ENCODE peak calls at places on chromosomes 7 and 10, in ten cellular contexts. One of them, this sample, is unnamed.

GRCh38 chr7:127317447-127317961 is 64.8 kb upstream of the GRM8 start:
- DNase-seq in prostate gland: no peak
- DNase-seq in tibial artery: no peak
- DNase-seq in tibial nerve: no peak
- DNase-seq in osteoblast: no peak
- DNase-seq in PC-3: no peak
- DNase-seq in H9: no peak
- DNase-seq in neuronal stem cell: no peak
- DNase-seq in mesendoderm: no peak
- DNase-seq in substantia nigra: no peak
- DNase-seq in this sample: no peak

GRCh38 chr7:147062897-147063296 is 946.3 kb downstream of the CNTNAP2 start:
- DNase-seq in prostate gland: no peak
- DNase-seq in tibial artery: no peak
- DNase-seq in tibial nerve: no peak
- DNase-seq in osteoblast: no peak
- DNase-seq in PC-3: no peak
- DNase-seq in H9: no peak
- DNase-seq in neuronal stem cell: no peak
- DNase-seq in mesendoderm: no peak
- DNase-seq in substantia nigra: no peak
- DNase-seq in this sample: no peak

GRCh38 chr10:14995964-14996565 is 36.9 kb downstream of the MEIG1 start:
- DNase-seq in prostate gland: no peak
- DNase-seq in tibial artery: no peak
- DNase-seq in tibial nerve: no peak
- DNase-seq in osteoblast: no peak
- DNase-seq in PC-3: no peak
- DNase-seq in H9: no peak
- DNase-seq in neuronal stem cell: no peak
- DNase-seq in mesendoderm: no peak
- DNase-seq in substantia nigra: no peak
- DNase-seq in this sample: no peak

GRCh38 chr7:91046322-91047088 is 217.7 kb upstream of the FZD1 start:
- DNase-seq in prostate gland: no peak
- DNase-seq in tibial artery: no peak
- DNase-seq in tibial nerve: no peak
- DNase-seq in osteoblast: no peak
- DNase-seq in PC-3: peak
- DNase-seq in H9: no peak
- DNase-seq in neuronal stem cell: no peak
- DNase-seq in mesendoderm: no peak
- DNase-seq in substantia nigra: no peak
- DNase-seq in this sample: no peak

GRCh38 chr7:94179466-94179865 is 175.3 kb upstream of the BET1 start:
- DNase-seq in prostate gland: no peak
- DNase-seq in tibial artery: no peak
- DNase-seq in tibial nerve: no peak
- DNase-seq in osteoblast: no peak
- DNase-seq in PC-3: no peak
- DNase-seq in H9: no peak
- DNase-seq in neuronal stem cell: no peak
- DNase-seq in mesendoderm: no peak
- DNase-seq in substantia nigra: no peak
- DNase-seq in this sample: no peak

GRCh38 chr10:94429049-94429707 is 26.8 kb downstream of the TBC1D12 start:
- DNase-seq in prostate gland: no peak
- DNase-seq in tibial artery: no peak
- DNase-seq in tibial nerve: no peak
- DNase-seq in osteoblast: no peak
- DNase-seq in PC-3: no peak
- DNase-seq in H9: no peak
- DNase-seq in neuronal stem cell: no peak
- DNase-seq in mesendoderm: no peak
- DNase-seq in substantia nigra: no peak
- DNase-seq in this sample: no peak

GRCh38 chr7:107857541-107857912 is 33.5 kb upstream of the DLD start:
- DNase-seq in prostate gland: no peak
- DNase-seq in tibial artery: no peak
- DNase-seq in tibial nerve: no peak
- DNase-seq in osteoblast: no peak
- DNase-seq in PC-3: peak
- DNase-seq in H9: no peak
- DNase-seq in neuronal stem cell: no peak
- DNase-seq in mesendoderm: no peak
- DNase-seq in substantia nigra: no peak
- DNase-seq in this sample: no peak

GRCh38 chr7:22586101-22586805 is 86.3 kb upstream of the STEAP1B start:
- DNase-seq in prostate gland: no peak
- DNase-seq in tibial artery: no peak
- DNase-seq in tibial nerve: no peak
- DNase-seq in osteoblast: no peak
- DNase-seq in PC-3: peak
- DNase-seq in H9: no peak
- DNase-seq in neuronal stem cell: no peak
- DNase-seq in mesendoderm: no peak
- DNase-seq in substantia nigra: no peak
- DNase-seq in this sample: no peak

GRCh38 chr10:46094931-46095755 is 49.1 kb upstream of the MSMB start:
- DNase-seq in prostate gland: no peak
- DNase-seq in tibial artery: no peak
- DNase-seq in tibial nerve: no peak
- DNase-seq in osteoblast: no peak
- DNase-seq in PC-3: no peak
- DNase-seq in H9: no peak
- DNase-seq in neuronal stem cell: no peak
- DNase-seq in mesendoderm: peak
- DNase-seq in substantia nigra: no peak
- DNase-seq in this sample: no peak

GRCh38 chr10:14889318-14889717 is 10.7 kb downstream of the SUV39H2 start:
- DNase-seq in prostate gland: no peak
- DNase-seq in tibial artery: no peak
- DNase-seq in tibial nerve: no peak
- DNase-seq in osteoblast: no peak
- DNase-seq in PC-3: peak
- DNase-seq in H9: no peak
- DNase-seq in neuronal stem cell: no peak
- DNase-seq in mesendoderm: peak
- DNase-seq in substantia nigra: no peak
- DNase-seq in this sample: no peak

GRCh38 chr10:15385552-15386455 is 14.7 kb upstream of the FAM171A1 start:
- DNase-seq in prostate gland: no peak
- DNase-seq in tibial artery: no peak
- DNase-seq in tibial nerve: no peak
- DNase-seq in osteoblast: no peak
- DNase-seq in PC-3: no peak
- DNase-seq in H9: no peak
- DNase-seq in neuronal stem cell: no peak
- DNase-seq in mesendoderm: no peak
- DNase-seq in substantia nigra: no peak
- DNase-seq in this sample: no peak

GRCh38 chr10:79266092-79266491 is 81.2 kb upstream of the PPIF start:
- DNase-seq in prostate gland: no peak
- DNase-seq in tibial artery: peak
- DNase-seq in tibial nerve: no peak
- DNase-seq in osteoblast: peak
- DNase-seq in PC-3: no peak
- DNase-seq in H9: no peak
- DNase-seq in neuronal stem cell: no peak
- DNase-seq in mesendoderm: no peak
- DNase-seq in substantia nigra: no peak
- DNase-seq in this sample: no peak

DNA sequence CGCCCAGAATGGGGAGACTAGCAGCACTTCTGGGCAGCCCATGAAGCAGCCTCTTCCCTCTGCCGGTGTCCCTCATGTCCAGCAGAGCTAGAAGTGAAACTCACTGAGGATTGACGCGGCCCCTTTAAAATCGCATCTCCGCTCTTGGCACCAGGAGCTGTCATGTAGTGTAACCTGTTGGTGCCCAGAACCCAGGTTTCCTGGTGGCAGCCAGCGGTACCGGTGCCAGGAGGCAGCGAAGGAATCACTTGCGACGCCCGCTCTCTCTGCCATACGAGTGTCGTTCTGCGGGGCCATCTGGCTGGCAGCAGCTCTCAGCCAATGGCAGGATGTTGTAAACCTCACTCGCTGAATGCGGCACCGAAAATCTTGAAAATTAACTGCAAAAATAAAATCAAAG is 82.7 kb downstream of the CUX1 start:
- DNase-seq in prostate gland: peak
- DNase-seq in tibial artery: peak
- DNase-seq in tibial nerve: no peak
- DNase-seq in osteoblast: peak
- DNase-seq in PC-3: no peak
- DNase-seq in H9: no peak
- DNase-seq in neuronal stem cell: no peak
- DNase-seq in mesendoderm: no peak
- DNase-seq in substantia nigra: no peak
- DNase-seq in this sample: no peak
- H3K27ac ChIP-seq in prostate gland: peak
- H3K27ac ChIP-seq in tibial artery: peak
- H3K27ac ChIP-seq in tibial nerve: no peak
- H3K27ac ChIP-seq in osteoblast: peak
- H3K27ac ChIP-seq in PC-3: no peak
- H3K27ac ChIP-seq in H9: no peak
- H3K27ac ChIP-seq in neuronal stem cell: no peak
- H3K27ac ChIP-seq in mesendoderm: no peak
- H3K27ac ChIP-seq in substantia nigra: no peak
- H3K27ac ChIP-seq in this sample: no peak

DNA sequence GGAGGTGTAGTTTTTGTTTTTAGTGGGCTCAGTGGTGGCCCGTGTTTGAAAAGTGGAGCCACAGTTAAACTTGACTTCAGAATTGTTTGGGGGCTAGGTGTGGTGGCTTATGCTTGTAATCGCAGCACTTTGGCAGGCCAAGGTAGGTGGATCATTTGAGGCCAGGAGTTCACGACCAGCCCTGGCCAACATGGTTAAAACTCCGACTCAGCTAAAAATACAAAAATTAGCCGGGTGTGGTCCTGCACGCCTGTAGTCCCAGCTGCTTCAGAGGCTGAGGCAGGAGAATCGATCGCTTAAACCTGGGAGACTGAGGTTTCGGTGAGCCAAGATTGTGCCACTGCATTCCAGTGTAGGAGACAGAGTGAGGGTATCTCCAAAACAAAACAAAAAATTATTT is 1.8 kb downstream of the CCT6A start:
- DNase-seq in prostate gland: no peak
- DNase-seq in tibial artery: no peak
- DNase-seq in tibial nerve: no peak
- DNase-seq in osteoblast: no peak
- DNase-seq in PC-3: no peak
- DNase-seq in H9: no peak
- DNase-seq in neuronal stem cell: no peak
- DNase-seq in mesendoderm: no peak
- DNase-seq in substantia nigra: no peak
- DNase-seq in this sample: no peak
- H3K27ac ChIP-seq in prostate gland: no peak
- H3K27ac ChIP-seq in tibial artery: no peak
- H3K27ac ChIP-seq in tibial nerve: no peak
- H3K27ac ChIP-seq in osteoblast: peak
- H3K27ac ChIP-seq in PC-3: no peak
- H3K27ac ChIP-seq in H9: no peak
- H3K27ac ChIP-seq in neuronal stem cell: no peak
- H3K27ac ChIP-seq in mesendoderm: no peak
- H3K27ac ChIP-seq in substantia nigra: no peak
- H3K27ac ChIP-seq in this sample: no peak

DNA sequence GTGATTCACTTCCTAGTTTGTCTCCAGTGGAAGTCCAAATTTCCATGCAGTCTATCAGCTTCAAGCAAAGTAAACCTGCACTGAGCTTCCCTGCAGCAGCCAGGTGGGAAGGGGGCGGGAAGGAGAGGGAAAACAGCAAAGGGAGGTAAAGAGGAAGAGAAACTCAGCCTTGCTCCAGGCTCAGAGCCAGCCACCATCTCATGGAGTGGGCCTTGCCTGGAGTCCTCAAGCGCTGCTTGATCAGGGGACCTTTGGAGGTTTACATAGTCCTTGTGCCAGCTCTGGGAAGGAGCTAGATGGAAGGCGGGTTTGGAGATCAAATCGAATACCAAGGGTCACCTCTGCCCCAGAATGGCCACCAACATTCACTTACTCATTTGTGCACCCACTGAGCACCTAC is 7.4 kb downstream of the CRTAC1 start:
- DNase-seq in prostate gland: no peak
- DNase-seq in tibial artery: no peak
- DNase-seq in tibial nerve: no peak
- DNase-seq in osteoblast: no peak
- DNase-seq in PC-3: no peak
- DNase-seq in H9: no peak
- DNase-seq in neuronal stem cell: no peak
- DNase-seq in mesendoderm: no peak
- DNase-seq in substantia nigra: no peak
- DNase-seq in this sample: no peak
- H3K27ac ChIP-seq in prostate gland: no peak
- H3K27ac ChIP-seq in tibial artery: no peak
- H3K27ac ChIP-seq in tibial nerve: no peak
- H3K27ac ChIP-seq in osteoblast: no peak
- H3K27ac ChIP-seq in PC-3: no peak
- H3K27ac ChIP-seq in H9: no peak
- H3K27ac ChIP-seq in neuronal stem cell: no peak
- H3K27ac ChIP-seq in mesendoderm: no peak
- H3K27ac ChIP-seq in substantia nigra: no peak
- H3K27ac ChIP-seq in this sample: no peak

GRCh38 chr7:101974365-101974764 is 156.9 kb downstream of the CUX1 start:
- DNase-seq in prostate gland: no peak
- DNase-seq in tibial artery: no peak
- DNase-seq in tibial nerve: no peak
- DNase-seq in osteoblast: no peak
- DNase-seq in PC-3: no peak
- DNase-seq in H9: no peak
- DNase-seq in neuronal stem cell: no peak
- DNase-seq in mesendoderm: no peak
- DNase-seq in substantia nigra: no peak
- DNase-seq in this sample: no peak

GRCh38 chr7:101973130-101973529 is 155.7 kb downstream of the CUX1 start:
- DNase-seq in prostate gland: no peak
- DNase-seq in tibial artery: no peak
- DNase-seq in tibial nerve: no peak
- DNase-seq in osteoblast: no peak
- DNase-seq in PC-3: no peak
- DNase-seq in H9: no peak
- DNase-seq in neuronal stem cell: no peak
- DNase-seq in mesendoderm: no peak
- DNase-seq in substantia nigra: no peak
- DNase-seq in this sample: no peak

GRCh38 chr7:101978683-101979082 is 161.3 kb downstream of the CUX1 start:
- DNase-seq in prostate gland: no peak
- DNase-seq in tibial artery: no peak
- DNase-seq in tibial nerve: no peak
- DNase-seq in osteoblast: no peak
- DNase-seq in PC-3: peak
- DNase-seq in H9: no peak
- DNase-seq in neuronal stem cell: no peak
- DNase-seq in mesendoderm: no peak
- DNase-seq in substantia nigra: no peak
- DNase-seq in this sample: no peak

GRCh38 chr7:101975046-101975445 is 157.6 kb downstream of the CUX1 start:
- DNase-seq in prostate gland: no peak
- DNase-seq in tibial artery: no peak
- DNase-seq in tibial nerve: no peak
- DNase-seq in osteoblast: no peak
- DNase-seq in PC-3: no peak
- DNase-seq in H9: no peak
- DNase-seq in neuronal stem cell: no peak
- DNase-seq in mesendoderm: no peak
- DNase-seq in substantia nigra: no peak
- DNase-seq in this sample: no peak

GRCh38 chr7:101977249-101977648 is 159.8 kb downstream of the CUX1 start:
- DNase-seq in prostate gland: no peak
- DNase-seq in tibial artery: no peak
- DNase-seq in tibial nerve: no peak
- DNase-seq in osteoblast: no peak
- DNase-seq in PC-3: no peak
- DNase-seq in H9: no peak
- DNase-seq in neuronal stem cell: no peak
- DNase-seq in mesendoderm: no peak
- DNase-seq in substantia nigra: no peak
- DNase-seq in this sample: no peak
- H3K27ac ChIP-seq in prostate gland: no peak
- H3K27ac ChIP-seq in tibial artery: no peak
- H3K27ac ChIP-seq in tibial nerve: no peak
- H3K27ac ChIP-seq in osteoblast: no peak
- H3K27ac ChIP-seq in PC-3: no peak
- H3K27ac ChIP-seq in H9: no peak
- H3K27ac ChIP-seq in neuronal stem cell: no peak
- H3K27ac ChIP-seq in mesendoderm: no peak
- H3K27ac ChIP-seq in substantia nigra: no peak
- H3K27ac ChIP-seq in this sample: no peak

This sample was measured in caudate nucleus.